ENCODE peak calls at places on chromosome 18, in five cellular contexts. Q is CD4-positive, alpha-beta T cell; L is NCI-H524 treated with DMSO at 0.1 percent for 48 hours; K is Calu3; X is iPS-NIHi11. R is an unnamed sample.

GRCh38 chr18:61975526-61976326 is 82.9 kb upstream of the RNF152 start:
- DNase-seq in K (no peak), Q (no peak), L (no peak), X (no peak), R (no peak)

GRCh38 chr18:54946149-54946581 is 13.1 kb downstream of the CCDC68 start:
- DNase-seq in X (no peak), Q (no peak), K (peak; percentile 85), L (no peak), R (peak; percentile 56)

GRCh38 chr18:11148655-11149440 is 521 bp downstream of the PIEZO2 start:
- DNase-seq in K (no peak), X (peak; percentile 43), Q (no peak), L (no peak), R (no peak)

GRCh38 chr18:23688528-23688927 is 725 bp upstream of the LAMA3 start:
- DNase-seq in L (no peak), X (no peak), K (no peak), Q (no peak), R (no peak)

GRCh38 chr18:54904521-54904920 is 54.7 kb downstream of the CCDC68 start:
- DNase-seq in L (no peak), Q (no peak), X (no peak), K (no peak), R (no peak)

GRCh38 chr18:54359233-54359632 is 1.5 kb downstream of the C18orf54 start:
- DNase-seq in L (no peak), Q (no peak), K (no peak), X (no peak), R (peak; percentile 26)

GRCh38 chr18:55982992-55983391 is 395.0 kb upstream of the TCF4 start:
- DNase-seq in L (no peak), X (peak; percentile 42), Q (no peak), K (no peak), R (peak; percentile 52)

GRCh38 chr18:26978812-26979341 is 113.4 kb upstream of the AQP4 start:
- DNase-seq in L (no peak), K (no peak), Q (no peak), X (no peak), R (no peak)

GRCh38 chr18:48922801-48923730 is 27.7 kb downstream of the SMAD7 start:
- DNase-seq in L (no peak), K (no peak), X (no peak), Q (no peak), R (peak; percentile 84)

GRCh38 chr18:23069481-23069880 is 65.8 kb upstream of the CABLES1 start:
- DNase-seq in Q (peak; percentile 11), K (no peak), L (no peak), X (no peak), R (no peak)

GRCh38 chr18:78905334-78905733 is 74.3 kb upstream of the SALL3 start:
- DNase-seq in L (no peak), X (no peak), K (no peak), Q (no peak), R (no peak)

GRCh38 chr18:11498821-11499220 is 110.6 kb upstream of the SLC35G4 start:
- DNase-seq in K (no peak), X (no peak), L (no peak), Q (no peak), R (peak; percentile 20)

GRCh38 chr18:11089931-11090715 is 59.2 kb downstream of the PIEZO2 start:
- DNase-seq in Q (no peak), L (no peak), K (no peak), X (no peak), R (no peak)

GRCh38 chr18:48749768-48750167 is 201.0 kb downstream of the SMAD7 start:
- DNase-seq in Q (no peak), K (no peak), X (no peak), L (no peak), R (peak; percentile 58)

R was measured in fibroblast of lung.